ENCODE peak calls at places on chromosomes 1 and 21, in ten cellular contexts. C, F, A, G, Y, L, S, N, D and V are unnamed samples.

GRCh38 chr1:92968138-92969032 is 7.1 kb upstream of the DIPK1A start:
- DNase-seq in C (peak; percentile 32), F (no peak), A (peak; percentile 22), G (no peak), Y (no peak), L (peak; percentile 20), S (no peak), N (no peak), D (no peak), V (peak; percentile 25)

GRCh38 chr1:58035523-58035922 is 511.0 kb downstream of the OMA1 start:
- DNase-seq in C (peak; percentile 21), F (no peak), A (no peak), G (no peak), Y (peak; percentile 36), L (peak; percentile 41), S (no peak), N (no peak), D (no peak), V (no peak)

GRCh38 chr21:41207401-41208388 is 39.7 kb downstream of the BACE2 start:
- DNase-seq in C (no peak), F (no peak), A (no peak), G (peak; percentile 86), Y (no peak), L (peak; percentile 41), S (no peak), N (no peak), D (no peak), V (no peak)

GRCh38 chr1:108199781-108200626 is at the start of gene SLC25A24:
- DNase-seq in C (peak; percentile 83), F (peak; percentile 94), A (peak; percentile 79), G (peak; percentile 67), Y (peak; percentile 86), L (peak; percentile 65), S (peak; percentile 37), N (peak; percentile 44), D (peak; percentile 82), V (peak; percentile 79)

GRCh38 chr1:33986389-33987095 is 122.7 kb downstream of the HMGB4 start:
- DNase-seq in C (no peak), F (no peak), A (no peak), G (peak; percentile 7), Y (no peak), L (no peak), S (no peak), N (no peak), D (no peak), V (no peak)

GRCh38 chr1:58397187-58397820 is 149.2 kb downstream of the OMA1 start:
- DNase-seq in C (no peak), F (no peak), A (peak; percentile 66), G (peak; percentile 80), Y (no peak), L (no peak), S (no peak), N (no peak), D (no peak), V (no peak)

GRCh38 chr1:11806307-11806936 is 431 bp downstream of the CLCN6 start:
- DNase-seq in C (peak; percentile 67), F (no peak), A (peak; percentile 62), G (peak; percentile 21), Y (no peak), L (peak; percentile 72), S (peak; percentile 78), N (peak; percentile 61), D (no peak), V (no peak)

GRCh38 chr1:15627343-15627988 is 10.2 kb downstream of the DDI2 start:
- DNase-seq in C (no peak), F (no peak), A (peak; percentile 38), G (peak; percentile 26), Y (no peak), L (no peak), S (no peak), N (no peak), D (no peak), V (no peak)

GRCh38 chr1:226863446-226863845 is 7.0 kb upstream of the PSEN2 start:
- DNase-seq in C (no peak), F (no peak), A (peak; percentile 64), G (peak; percentile 70), Y (peak; percentile 57), L (no peak), S (no peak), N (no peak), D (no peak), V (peak; percentile 42)

GRCh38 chr1:20648946-20649345 is 12.2 kb downstream of the DDOST start:
- DNase-seq in C (no peak), F (no peak), A (no peak), G (no peak), Y (no peak), L (no peak), S (no peak), N (no peak), D (no peak), V (no peak)

GRCh38 chr1:202084791-202085681 is 37.7 kb upstream of the GPR37L1 start:
- DNase-seq in C (no peak), F (no peak), A (no peak), G (no peak), Y (peak; percentile 56), L (peak; percentile 95), S (no peak), N (no peak), D (no peak), V (no peak)

GRCh38 chr1:67647036-67647798 is 37.8 kb upstream of the GADD45A start:
- DNase-seq in C (no peak), F (no peak), A (peak; percentile 17), G (no peak), Y (no peak), L (no peak), S (no peak), N (no peak), D (no peak), V (no peak)

GRCh38 chr1:215276582-215276981 is 194.0 kb downstream of the KCNK2 start:
- DNase-seq in C (no peak), F (no peak), A (no peak), G (no peak), Y (no peak), L (no peak), S (no peak), N (no peak), D (no peak), V (no peak)

GRCh38 chr1:211788626-211789025 is 41.9 kb downstream of the LPGAT1 start:
- DNase-seq in C (no peak), F (no peak), A (peak; percentile 68), G (peak; percentile 50), Y (no peak), L (no peak), S (no peak), N (no peak), D (no peak), V (no peak)

GRCh38 chr1:227273557-227273956 is 44.7 kb downstream of the CDC42BPA start:
- DNase-seq in C (peak; percentile 26), F (no peak), A (no peak), G (peak; percentile 8), Y (no peak), L (no peak), S (no peak), N (no peak), D (peak; percentile 22), V (peak; percentile 46)

GRCh38 chr1:234212764-234213406 is 160.4 kb upstream of the COA6 start:
- DNase-seq in C (peak; percentile 46), F (no peak), A (no peak), G (peak; percentile 26), Y (peak; percentile 70), L (peak; percentile 45), S (no peak), N (no peak), D (no peak), V (peak; percentile 66)

GRCh38 chr21:45347048-45347711 is 57.8 kb upstream of the COL18A1 start:
- DNase-seq in C (no peak), F (no peak), A (no peak), G (no peak), Y (no peak), L (no peak), S (no peak), N (no peak), D (no peak), V (no peak)

GRCh38 chr1:145747398-145748247 is 28.3 kb downstream of the CD160 start:
- DNase-seq in C (no peak), F (no peak), A (no peak), G (no peak), Y (no peak), L (no peak), S (no peak), N (peak; percentile 16), D (no peak), V (no peak)

GRCh38 chr1:17795836-17796645 is 40.9 kb downstream of the ACTL8 start:
- DNase-seq in C (no peak), F (no peak), A (no peak), G (no peak), Y (no peak), L (no peak), S (no peak), N (no peak), D (no peak), V (no peak)

GRCh38 chr1:167905182-167905581 is 8.8 kb downstream of the ADCY10 start:
- DNase-seq in C (no peak), F (no peak), A (peak; percentile 68), G (peak; percentile 71), Y (peak; percentile 49), L (no peak), S (no peak), N (peak; percentile 96), D (no peak), V (no peak)

GRCh38 chr1:150869683-150870082 is 6.7 kb downstream of the ARNT start:
- DNase-seq in C (peak; percentile 18), F (no peak), A (no peak), G (no peak), Y (no peak), L (no peak), S (no peak), N (no peak), D (no peak), V (no peak)

GRCh38 chr21:25863031-25863430 is 128.3 kb downstream of the GABPA start:
- DNase-seq in C (no peak), F (no peak), A (no peak), G (no peak), Y (no peak), L (no peak), S (no peak), N (no peak), D (no peak), V (no peak)

GRCh38 chr1:153728305-153729066 is 636 bp downstream of the INTS3 start:
- DNase-seq in C (peak; percentile 62), F (no peak), A (peak; percentile 57), G (peak; percentile 48), Y (peak; percentile 69), L (peak; percentile 66), S (no peak), N (no peak), D (peak; percentile 54), V (peak; percentile 48)

GRCh38 chr1:96633695-96634094 is 87.9 kb upstream of the PTBP2 start:
- DNase-seq in C (no peak), F (no peak), A (peak; percentile 37), G (no peak), Y (no peak), L (no peak), S (no peak), N (no peak), D (no peak), V (no peak)

GRCh38 chr21:45393833-45394638 is 10.9 kb upstream of the COL18A1 start:
- DNase-seq in C (no peak), F (peak; percentile 72), A (no peak), G (no peak), Y (no peak), L (no peak), S (no peak), N (no peak), D (no peak), V (no peak)

GRCh38 chr1:109800291-109800690 is 36.6 kb upstream of the EPS8L3 start:
- DNase-seq in C (no peak), F (no peak), A (no peak), G (no peak), Y (no peak), L (no peak), S (no peak), N (no peak), D (no peak), V (no peak)

GRCh38 chr1:203612932-203613682 is 13.5 kb upstream of the ATP2B4 start:
- DNase-seq in C (no peak), F (no peak), A (no peak), G (peak; percentile 66), Y (no peak), L (no peak), S (no peak), N (peak; percentile 67), D (no peak), V (no peak)

GRCh38 chr1:97820470-97821188 is 100.2 kb downstream of the DPYD start:
- DNase-seq in C (peak; percentile 56), F (no peak), A (peak; percentile 57), G (peak; percentile 58), Y (no peak), L (peak; percentile 32), S (no peak), N (peak; percentile 11), D (no peak), V (peak; percentile 47)